ENCODE peak calls at places on chromosomes 2 and 18, in eight cellular contexts. L is small intestine, E is right lobe of liver, O is HCT116, F is GM23338, Z is AG04450, P is right cardiac atrium, Y is adrenal gland. V is an unnamed sample.

GRCh38 chr2:195562624-195563566 is 94.1 kb upstream of the SLC39A10 start:
- DNase-seq in L (no peak), P (no peak), O (no peak), Y (no peak), F (peak; percentile 36), Z (no peak), E (no peak), V (no peak)

GRCh38 chr2:158953926-158954763 is 14.3 kb upstream of the TANC1 start:
- DNase-seq in E (peak; percentile 61), F (no peak), L (peak; percentile 98), Z (no peak), O (no peak), P (peak; percentile 93), Y (peak; percentile 68), V (peak; percentile 85)

GRCh38 chr2:157830696-157831570 is 45.2 kb downstream of the ACVR1 start:
- DNase-seq in L (peak; percentile 71), F (no peak), E (no peak), Z (peak; percentile 81), P (no peak), Y (peak; percentile 37), O (peak; percentile 67), V (no peak)

GRCh38 chr2:136319227-136319626 is 201.3 kb upstream of the CXCR4 start:
- DNase-seq in F (no peak), L (no peak), E (no peak), Z (no peak), P (no peak), Y (no peak), O (no peak), V (no peak)

GRCh38 chr2:43358688-43359201 is 132.3 kb upstream of the ZFP36L2 start:
- DNase-seq in L (no peak), O (no peak), F (no peak), Z (no peak), E (no peak), Y (no peak), P (no peak), V (no peak)

GRCh38 chr18:3525870-3526420 is 76.0 kb downstream of the TGIF1 start:
- DNase-seq in E (no peak), P (no peak), L (peak; percentile 39), Z (no peak), Y (no peak), F (no peak), O (no peak), V (no peak)

GRCh38 chr18:4106407-4107033 is 348.6 kb downstream of the DLGAP1 start:
- DNase-seq in Z (peak; percentile 13), O (peak; percentile 42), P (peak; percentile 85), L (peak; percentile 49), F (peak; percentile 89), Y (peak; percentile 62), E (peak; percentile 59), V (peak; percentile 83)

GRCh38 chr18:70363861-70364260 is 75.0 kb downstream of the SOCS6 start:
- DNase-seq in P (no peak), E (no peak), L (peak; percentile 95), O (peak; percentile 72), F (no peak), Z (no peak), Y (no peak), V (no peak)

GRCh38 chr2:190338453-190338852 is 4.9 kb upstream of the INPP1 start:
- DNase-seq in O (no peak), L (no peak), P (no peak), Y (no peak), E (no peak), F (no peak), Z (no peak), V (no peak)

GRCh38 chr2:227479865-227480475 is 8.0 kb downstream of the AGFG1 start:
- DNase-seq in P (no peak), F (no peak), Z (no peak), Y (no peak), E (no peak), O (no peak), L (no peak), V (no peak)

GRCh38 chr2:207467716-207468347 is 61.9 kb upstream of the CREB1 start:
- DNase-seq in Y (no peak), E (no peak), L (no peak), O (no peak), P (no peak), Z (peak; percentile 63), F (no peak), V (no peak)

GRCh38 chr18:54453996-54454395 is 96.3 kb downstream of the C18orf54 start:
- DNase-seq in F (no peak), Y (no peak), P (no peak), Z (no peak), O (no peak), L (no peak), E (no peak), V (no peak)

GRCh38 chr2:152200562-152201465 is 25.3 kb upstream of the STAM2 start:
- DNase-seq in Y (peak; percentile 77), O (peak; percentile 96), F (peak; percentile 41), L (peak; percentile 93), E (no peak), P (peak; percentile 96), Z (peak; percentile 86), V (peak; percentile 94)

GRCh38 chr2:172087780-172088244 is 2.5 kb downstream of the DLX1 start:
- DNase-seq in Z (no peak), F (peak; percentile 62), Y (no peak), L (no peak), O (no peak), P (no peak), E (no peak), V (no peak)

GRCh38 chr2:204109681-204110080 is 173.1 kb downstream of the ICOS start:
- DNase-seq in P (peak; percentile 64), E (no peak), L (no peak), F (no peak), Y (no peak), O (no peak), Z (no peak), V (no peak)
- H3K27ac ChIP-seq in P (peak overlapping the region; percentile 46), E (peak overlapping the region; percentile 13), L (no peak overlapping the region), F (no peak overlapping the region), Y (no peak overlapping the region), O (no peak overlapping the region), Z (no peak overlapping the region), V (no peak overlapping the region)

DNA sequence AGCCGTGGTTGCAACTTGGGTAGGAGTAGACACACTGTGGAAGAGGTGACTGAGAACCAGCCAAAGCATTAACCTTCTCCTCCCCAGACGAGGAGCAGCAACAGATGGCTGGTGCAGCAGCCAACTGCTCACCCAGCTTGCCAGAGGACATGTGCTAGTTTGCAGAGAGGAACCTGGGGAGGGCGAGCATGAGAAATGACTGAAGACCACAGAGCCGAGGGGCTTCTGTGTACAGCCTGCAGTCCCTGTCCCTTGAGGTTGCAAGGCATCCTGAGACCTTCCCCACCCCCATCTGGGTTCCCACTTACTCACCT is 82.2 kb downstream of the NRP2 start:
- DNase-seq in L (no peak), O (no peak), P (peak; percentile 54), Z (no peak), F (peak; percentile 24), E (no peak), Y (no peak), V (no peak)
- H3K27me3 ChIP-seq in L (no peaks in the 10 kb centered on the region), O (no peaks in the 10 kb centered on the region), P (no peaks in the 10 kb centered on the region), Z (no peaks in the 10 kb centered on the region), F (no peaks in the 10 kb centered on the region), E (no peaks in the 10 kb centered on the region), Y (no peaks in the 10 kb centered on the region), V (no peaks in the 10 kb centered on the region)

DNA sequence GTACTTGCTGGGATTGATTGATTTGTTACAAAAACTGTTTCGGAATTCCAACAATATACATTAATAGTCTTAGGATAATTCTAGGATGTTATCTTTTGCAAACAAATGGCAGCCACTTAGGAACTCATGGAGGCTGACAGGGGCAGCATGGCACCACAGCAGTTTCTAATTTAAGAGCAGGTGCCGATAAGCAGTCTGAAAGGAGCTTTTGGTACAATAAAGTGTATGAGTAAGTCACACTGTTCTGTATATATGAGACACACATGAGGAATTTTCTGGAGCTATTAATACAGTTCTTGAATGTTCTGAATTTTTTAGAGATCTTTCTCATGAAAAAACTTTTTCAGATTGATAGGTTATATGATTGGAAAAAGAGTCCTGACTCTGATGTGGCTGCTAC is 52.2 kb downstream of the EIF5B start:
- DNase-seq in P (no peak), Z (peak; percentile 41), Y (no peak), F (no peak), E (no peak), L (no peak), O (no peak), V (no peak)
- H3K27ac ChIP-seq in P (no peak overlapping the region), Z (no peak overlapping the region), Y (no peak overlapping the region), F (no peak overlapping the region), E (no peak overlapping the region), L (no peak overlapping the region), O (no peak overlapping the region), V (peak overlapping the region; percentile 3)

GRCh38 chr18:74571895-74572680 is 25.6 kb upstream of the ZNF407 start:
- DNase-seq in Z (no peak), O (no peak), E (no peak), L (no peak), P (peak; percentile 77), Y (no peak), F (no peak), V (peak; percentile 61)
- H3K27me3 ChIP-seq in Z (peaks cover 16% of the 10 kb centered on the region), O (peaks cover 24% of the 10 kb centered on the region), E (no peaks in the 10 kb centered on the region), L (no peaks in the 10 kb centered on the region), P (no peaks in the 10 kb centered on the region), Y (peaks cover 23% of the 10 kb centered on the region), F (no peaks in the 10 kb centered on the region), V (no peaks in the 10 kb centered on the region)

GRCh38 chr18:22558945-22559385 is 141.2 kb upstream of the CTAGE1 start:
- DNase-seq in Z (no peak), E (peak; percentile 91), O (no peak), P (peak; percentile 93), Y (peak; percentile 71), F (peak; percentile 40), L (peak; percentile 67), V (peak; percentile 93)
- H3K27ac ChIP-seq in Z (no peak overlapping the region), E (peak overlapping the region; percentile 90), O (no peak overlapping the region), P (peak overlapping the region; percentile 94), Y (peak overlapping the region; percentile 95), F (no peak overlapping the region), L (peak overlapping the region; percentile 85), V (peak overlapping the region; percentile 97)

GRCh38 chr2:222298311-222299150 is at the start of gene PAX3:
- DNase-seq in P (no peak), L (no peak), F (peak; percentile 73), O (no peak), Z (no peak), Y (no peak), E (peak; percentile 51), V (peak; percentile 56)

GRCh38 chr2:222297600-222297935 is 1.2 kb downstream of the PAX3 start:
- DNase-seq in Z (no peak), F (peak; percentile 51), O (no peak), E (no peak), P (no peak), Y (no peak), L (no peak), V (no peak)

GRCh38 chr2:222296311-222296736 is 2.5 kb downstream of the PAX3 start:
- DNase-seq in P (no peak), Z (no peak), F (no peak), L (no peak), E (no peak), Y (no peak), O (no peak), V (no peak)

GRCh38 chr2:222296911-222297599 is 1.7 kb downstream of the PAX3 start:
- DNase-seq in Y (no peak), F (peak; percentile 28), Z (no peak), E (peak; percentile 50), O (no peak), L (no peak), P (no peak), V (no peak)

DNA sequence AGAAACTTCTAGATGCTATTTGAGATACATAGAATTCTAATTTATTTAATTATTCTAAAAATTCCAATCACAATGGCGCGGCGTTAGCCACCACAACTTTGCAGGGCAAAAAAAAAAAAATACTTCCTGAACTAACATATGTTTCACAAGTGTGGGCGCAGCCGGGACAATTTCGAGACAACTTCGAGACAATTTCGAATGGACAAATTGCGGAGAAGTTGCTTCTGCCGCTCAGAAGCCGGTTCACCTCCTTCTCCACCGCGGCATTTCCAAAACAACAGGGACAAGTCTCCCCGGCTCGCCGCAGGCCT is 843 bp downstream of the PAX3 start:
- DNase-seq in L (no peak), Y (no peak), F (no peak), Z (no peak), P (peak; percentile 47), E (no peak), O (no peak), V (no peak)
- H3K27me3 ChIP-seq in L (peaks cover 82% of the 10 kb centered on the region), Y (peaks cover 96% of the 10 kb centered on the region), F (peaks cover 100% of the 10 kb centered on the region), Z (peaks cover 96% of the 10 kb centered on the region), P (no peaks in the 10 kb centered on the region), E (peaks cover 68% of the 10 kb centered on the region), O (peaks cover 20% of the 10 kb centered on the region), V (peaks cover 81% of the 10 kb centered on the region)